ENCODE peak calls at places on chromosomes 16 and 17, in five cellular contexts. H is small intestine; V is activated T-helper 1 cell treated with anti-CD3 and anti-CD28 coated beads, Interleukin-2, amount 50 U/mL, for 16 hours; M is amniotic stem cell; R is COR-L47. Z is an unnamed sample.

GRCh38 chr17:17680477-17681186 is 626 bp upstream of the RAI1 start:
- DNase-seq in H (no peak), V (no peak), M (no peak), R (no peak), Z (no peak)

GRCh38 chr17:18921912-18922451 is 30.0 kb upstream of the SLC5A10 start:
- DNase-seq in H (peak), V (no peak), M (no peak), R (no peak), Z (no peak)

GRCh38 chr17:61159415-61159814 is 240.2 kb upstream of the TBX2 start:
- DNase-seq in H (no peak), V (no peak), M (no peak), R (no peak), Z (no peak)

GRCh38 chr17:2707721-2708584 is 3.6 kb downstream of the CLUH start:
- DNase-seq in H (no peak), V (no peak), M (no peak), R (no peak), Z (no peak)

GRCh38 chr17:33561935-33562334 is 268.8 kb upstream of the ASIC2 start:
- DNase-seq in H (no peak), V (no peak), M (no peak), R (no peak), Z (no peak)

GRCh38 chr16:30985401-30986128 is 558 bp downstream of the HSD3B7 start:
- DNase-seq in H (peak), V (no peak), M (no peak), R (peak), Z (no peak)

GRCh38 chr17:77206125-77206523 is 65.4 kb downstream of the SEC14L1 start:
- DNase-seq in H (no peak), V (no peak), M (no peak), R (no peak), Z (no peak)

GRCh38 chr16:58882292-58882691 is 148.2 kb upstream of the GOT2 start:
- DNase-seq in H (no peak), V (no peak), M (no peak), R (no peak), Z (no peak)

GRCh38 chr17:17498606-17499301 is 2.6 kb upstream of the RASD1 start:
- DNase-seq in H (peak), V (no peak), M (no peak), R (no peak), Z (no peak)

GRCh38 chr17:80068301-80069160 is 32.1 kb downstream of the CCDC40 start:
- DNase-seq in H (peak), V (no peak), M (no peak), R (no peak), Z (no peak)

GRCh38 chr17:68955181-68955841 is at the start of gene ABCA8:
- DNase-seq in H (no peak), V (no peak), M (no peak), R (no peak), Z (no peak)

GRCh38 chr17:67126983-67127382 is 82.6 kb downstream of the CACNG1 start:
- DNase-seq in H (no peak), V (no peak), M (no peak), R (no peak), Z (no peak)

GRCh38 chr17:47696717-47697642 is 3.0 kb downstream of the TBKBP1 start:
- DNase-seq in H (no peak), V (no peak), M (no peak), R (no peak), Z (no peak)

GRCh38 chr17:21089145-21089544 is 37.6 kb upstream of the DHRS7B start:
- DNase-seq in H (peak), V (no peak), M (no peak), R (no peak), Z (no peak)

GRCh38 chr17:45287526-45288264 is 25.8 kb upstream of the SPATA32 start:
- DNase-seq in H (peak), V (no peak), M (no peak), R (no peak), Z (no peak)

GRCh38 chr17:74431568-74432483 is at the start of gene GPRC5C:
- DNase-seq in H (peak), V (peak), M (no peak), R (peak), Z (peak)

GRCh38 chr16:67036323-67036741 is 7.4 kb downstream of the CBFB start:
- DNase-seq in H (no peak), V (no peak), M (no peak), R (no peak), Z (no peak)

GRCh38 chr16:19851476-19851875 is 33.2 kb downstream of the GPRC5B start:
- DNase-seq in H (no peak), V (no peak), M (no peak), R (no peak), Z (no peak)

Z was measured in endothelial cell.